ENCODE peak calls at places on chromosomes 16 and 17, in six cellular contexts. P is HCT116, L is endothelial cell of umbilical vein, M is GM23338, C is K562, H is H1. T is an unnamed sample.

GRCh38 chr17:75110307-75110937 is 653 bp downstream of the ARMC7 start:
- DNase-seq in P (no peak), L (no peak), M (peak), C (no peak), H (no peak), T (no peak)

GRCh38 chr17:48102700-48103378 is 1.6 kb upstream of the CBX1 start:
- DNase-seq in P (no peak), L (no peak), M (no peak), C (no peak), H (no peak), T (no peak)

GRCh38 chr16:17339764-17340541 is 130.8 kb downstream of the XYLT1 start:
- DNase-seq in P (no peak), L (no peak), M (no peak), C (no peak), H (no peak), T (no peak)

GRCh38 chr16:4358831-4359561 is 7.9 kb upstream of the PAM16 start:
- DNase-seq in P (no peak), L (no peak), M (peak), C (peak), H (no peak), T (no peak)

GRCh38 chr16:47806309-47806847 is 345.2 kb downstream of the PHKB start:
- DNase-seq in P (no peak), L (no peak), M (no peak), C (no peak), H (no peak), T (no peak)

GRCh38 chr16:66127459-66128362 is 238.8 kb upstream of the CDH5 start:
- DNase-seq in P (no peak), L (peak), M (peak), C (no peak), H (no peak), T (no peak)

GRCh38 chr17:52154466-52154865 is 4.0 kb downstream of the CA10 start:
- DNase-seq in P (no peak), L (no peak), M (no peak), C (no peak), H (no peak), T (no peak)

GRCh38 chr17:1423456-1424135 is 23.6 kb upstream of the YWHAE start:
- DNase-seq in P (no peak), L (no peak), M (no peak), C (no peak), H (no peak), T (no peak)

GRCh38 chr17:66734544-66734943 is 100.4 kb upstream of the CACNG5 start:
- DNase-seq in P (no peak), L (no peak), M (no peak), C (no peak), H (no peak), T (no peak)

GRCh38 chr17:43791589-43791988 is 11.4 kb downstream of the CFAP97D1 start:
- DNase-seq in P (peak), L (peak), M (peak), C (peak), H (no peak), T (no peak)

GRCh38 chr17:34163681-34164080 is 91.4 kb upstream of the CCL2 start:
- DNase-seq in P (no peak), L (no peak), M (peak), C (peak), H (no peak), T (no peak)

GRCh38 chr16:27326738-27327585 is 13.2 kb downstream of the IL4R start:
- DNase-seq in P (peak), L (peak), M (peak), C (no peak), H (peak), T (peak)

GRCh38 chr17:42270175-42270545 is 6.0 kb downstream of the STAT5B start:
- DNase-seq in P (no peak), L (no peak), M (no peak), C (no peak), H (no peak), T (no peak)

GRCh38 chr17:45963889-45964288 is 35.2 kb upstream of the STH start:
- DNase-seq in P (no peak), L (no peak), M (no peak), C (no peak), H (no peak), T (no peak)

GRCh38 chr17:49108318-49108717 is 24.3 kb upstream of the B4GALNT2 start:
- DNase-seq in P (no peak), L (no peak), M (peak), C (no peak), H (no peak), T (no peak)

GRCh38 chr16:55478827-55479559 is at the start of gene MMP2:
- DNase-seq in P (no peak), L (peak), M (peak), C (no peak), H (peak), T (no peak)

GRCh38 chr16:81313731-81314602 is 795 bp upstream of the GAN start:
- DNase-seq in P (no peak), L (no peak), M (peak), C (no peak), H (peak), T (no peak)

DNA sequence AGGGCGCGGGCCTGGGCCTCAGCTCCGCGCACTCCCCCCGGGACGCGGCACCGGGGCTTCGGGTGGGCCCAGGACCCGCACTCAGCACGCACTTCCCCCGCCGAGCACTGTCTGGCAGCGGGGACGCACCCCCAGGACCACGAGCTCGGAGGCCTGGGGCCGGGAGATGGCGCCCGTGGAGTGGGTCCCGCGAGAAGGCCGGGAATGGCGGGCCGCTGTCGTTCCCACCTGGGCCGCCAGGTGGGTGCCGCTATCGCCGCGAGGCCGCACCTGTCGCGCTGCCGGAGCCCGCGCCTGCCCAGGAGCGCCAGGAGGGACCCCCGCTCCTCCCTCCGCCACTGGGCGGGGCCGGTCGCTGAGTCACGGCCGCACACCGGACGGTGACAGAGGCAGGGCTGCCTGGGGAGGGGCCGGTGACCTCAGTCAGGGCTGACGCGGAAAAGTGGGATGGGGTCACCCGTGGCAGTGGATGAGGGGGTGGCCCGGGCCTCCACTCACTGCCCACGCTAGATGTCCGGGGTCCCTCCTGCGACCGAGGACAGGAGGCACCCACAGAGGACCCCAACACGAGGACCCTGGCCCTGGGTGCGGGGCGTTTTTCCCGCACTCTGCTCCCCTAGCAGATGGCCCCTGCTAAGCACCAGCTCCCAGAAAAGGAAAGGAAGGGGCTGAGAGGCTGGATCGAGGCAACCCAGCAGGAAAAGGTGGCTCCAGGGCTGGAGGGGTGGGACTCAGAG is 6.9 kb upstream of the ACTG1 start:
- DNase-seq in P (peak), L (no peak), M (peak), C (peak), H (no peak), T (no peak)
- TF ChIP-seq POLR2AphosphoS5 in P (peak), L (no peak), M (peak), C (no peak), H (no peak), T (no peak)

DNA sequence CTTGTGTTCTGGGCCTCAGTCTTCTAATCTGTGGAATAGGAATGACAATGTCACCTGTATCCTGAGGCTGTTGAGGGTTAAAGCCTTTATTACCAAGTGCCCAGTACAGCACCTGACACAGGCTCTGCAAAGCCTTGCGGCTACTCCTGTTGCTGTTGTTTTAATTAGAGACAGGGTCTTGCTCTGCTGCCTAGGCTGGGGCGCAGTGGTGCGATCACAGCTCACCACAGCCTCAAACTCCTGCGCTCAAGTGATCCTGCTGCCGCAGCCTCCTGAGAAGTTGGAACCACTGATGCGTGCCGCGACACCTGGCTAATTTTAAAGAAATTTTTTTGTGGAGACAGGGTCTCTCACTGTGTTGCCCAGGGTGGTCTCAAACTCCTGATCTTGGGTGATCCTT is 5.4 kb downstream of the GSE1 start:
- DNase-seq in P (no peak), L (no peak), M (no peak), C (no peak), H (no peak), T (no peak)
- H3K27ac ChIP-seq in P (no peak), L (no peak), M (no peak), C (peak), H (no peak), T (no peak)

GRCh38 chr17:79748296-79749099 is 17.8 kb downstream of the ENPP7 start:
- DNase-seq in P (no peak), L (no peak), M (peak), C (no peak), H (no peak), T (no peak)
- TF ChIP-seq EZH2 in P (no peak), L (peak), M (peak), C (no peak), H (peak), T (no peak)

DNA sequence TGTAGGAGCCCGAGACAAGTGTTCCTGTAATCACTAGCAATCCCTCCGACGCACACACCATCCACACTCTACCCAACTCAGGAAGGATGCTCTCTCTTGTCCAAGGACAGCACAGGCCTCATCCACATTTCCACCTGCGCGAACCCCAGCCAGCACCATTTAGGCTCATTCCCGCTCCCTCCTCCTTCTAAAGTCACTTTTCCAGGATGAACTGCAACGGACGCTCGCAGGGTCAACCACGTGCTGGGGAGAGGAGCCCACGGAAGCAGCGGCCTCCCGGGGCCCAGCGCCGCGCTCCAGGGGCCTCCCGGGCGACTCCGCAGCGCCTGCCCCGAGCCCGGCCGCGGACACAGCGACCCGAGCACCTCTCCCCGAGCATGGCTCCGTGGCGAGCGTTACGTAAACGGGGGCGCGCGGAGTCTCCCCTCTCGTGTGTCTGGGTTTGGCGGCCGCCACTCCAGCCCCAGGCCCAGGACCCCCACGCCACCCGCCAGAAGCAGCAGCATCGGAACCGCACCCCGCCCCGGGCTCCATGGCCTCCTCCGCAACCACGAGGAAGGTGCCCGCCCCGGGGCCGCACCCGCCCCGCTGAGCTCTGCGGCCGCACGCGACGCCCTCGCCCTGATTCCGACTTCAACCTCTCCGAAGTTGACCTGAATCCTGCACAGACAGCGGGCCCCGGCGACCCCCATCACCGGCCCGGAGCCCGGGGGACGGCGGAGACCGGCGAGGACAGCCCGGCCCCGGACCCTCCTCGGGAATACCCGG is 668 bp downstream of the USP36 start:
- DNase-seq in P (no peak), L (peak), M (peak), C (no peak), H (no peak), T (no peak)
- TF ChIP-seq POLR2AphosphoS5 in P (no peak), L (no peak), M (no peak), C (no peak), H (peak), T (no peak)

GRCh38 chr17:78132086-78132676 is 1.6 kb downstream of the TMC8 start:
- DNase-seq in P (no peak), L (no peak), M (peak), C (no peak), H (no peak), T (no peak)
- H3K27ac ChIP-seq in P (peak), L (no peak), M (no peak), C (no peak), H (no peak), T (no peak)

DNA sequence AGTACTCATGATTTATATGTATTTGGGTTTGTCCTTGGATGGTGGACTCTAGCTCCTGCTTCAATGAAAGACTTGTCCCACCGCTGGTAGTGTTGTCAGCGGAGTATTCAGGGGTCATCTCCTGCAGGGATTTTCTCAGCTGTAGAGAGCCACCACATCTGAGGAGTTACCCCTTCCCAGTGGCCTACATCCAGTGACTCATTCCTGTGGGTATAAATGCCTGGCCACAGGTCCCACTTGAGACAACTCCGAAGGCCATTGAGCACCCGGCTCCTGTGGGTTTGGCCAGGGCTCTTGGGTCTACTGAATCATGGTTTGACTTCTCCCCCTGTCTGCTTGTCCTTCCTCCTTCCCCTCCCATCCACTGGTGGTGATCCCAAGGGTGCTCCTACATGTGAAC is 34.6 kb upstream of the WSB1 start:
- DNase-seq in P (no peak), L (no peak), M (no peak), C (no peak), H (no peak), T (no peak)
- TF ChIP-seq EZH2 in P (no peak), L (no peak), M (no peak), C (no peak), H (no peak), T (no peak)

GRCh38 chr17:11269210-11269609 is 28.2 kb downstream of the SHISA6 start:
- DNase-seq in P (no peak), L (no peak), M (no peak), C (no peak), H (no peak), T (no peak)
- TF ChIP-seq POLR2AphosphoS5 in P (no peak), L (no peak), M (no peak), C (no peak), H (no peak), T (no peak)

DNA sequence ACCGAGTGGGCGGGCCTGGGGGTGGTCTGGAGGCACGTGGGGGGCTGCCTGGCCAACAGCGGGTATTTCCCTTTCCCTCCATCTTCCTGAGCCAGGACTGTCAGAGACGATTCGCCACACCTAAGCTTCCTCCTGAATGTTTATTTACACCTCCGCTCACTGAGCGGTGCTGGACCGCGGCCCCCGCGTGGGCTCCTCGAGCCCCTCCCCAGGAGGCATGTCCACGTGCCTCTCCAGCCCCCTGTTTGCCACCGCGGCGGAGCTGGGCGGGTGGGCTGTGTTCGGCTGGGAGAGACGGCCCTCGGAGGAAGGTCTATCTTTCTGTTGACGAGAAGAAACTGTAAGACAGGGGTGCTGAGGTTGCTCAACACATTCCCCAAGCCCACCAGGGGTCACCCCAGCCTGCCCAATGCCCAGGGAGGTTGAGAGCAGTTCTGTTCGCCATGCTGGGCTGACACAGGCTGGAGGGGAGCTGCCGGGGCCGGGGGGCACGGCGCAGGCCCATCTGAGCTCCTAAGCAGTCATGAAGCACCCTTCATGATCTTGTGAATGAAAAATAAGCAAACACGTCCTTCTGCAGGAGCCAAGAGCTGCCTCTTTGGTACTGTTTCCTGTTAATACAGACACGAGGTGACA is 8.9 kb downstream of the UBALD2 start:
- DNase-seq in P (no peak), L (no peak), M (no peak), C (no peak), H (no peak), T (no peak)
- H3K27ac ChIP-seq in P (no peak), L (no peak), M (no peak), C (peak), H (no peak), T (peak)

DNA sequence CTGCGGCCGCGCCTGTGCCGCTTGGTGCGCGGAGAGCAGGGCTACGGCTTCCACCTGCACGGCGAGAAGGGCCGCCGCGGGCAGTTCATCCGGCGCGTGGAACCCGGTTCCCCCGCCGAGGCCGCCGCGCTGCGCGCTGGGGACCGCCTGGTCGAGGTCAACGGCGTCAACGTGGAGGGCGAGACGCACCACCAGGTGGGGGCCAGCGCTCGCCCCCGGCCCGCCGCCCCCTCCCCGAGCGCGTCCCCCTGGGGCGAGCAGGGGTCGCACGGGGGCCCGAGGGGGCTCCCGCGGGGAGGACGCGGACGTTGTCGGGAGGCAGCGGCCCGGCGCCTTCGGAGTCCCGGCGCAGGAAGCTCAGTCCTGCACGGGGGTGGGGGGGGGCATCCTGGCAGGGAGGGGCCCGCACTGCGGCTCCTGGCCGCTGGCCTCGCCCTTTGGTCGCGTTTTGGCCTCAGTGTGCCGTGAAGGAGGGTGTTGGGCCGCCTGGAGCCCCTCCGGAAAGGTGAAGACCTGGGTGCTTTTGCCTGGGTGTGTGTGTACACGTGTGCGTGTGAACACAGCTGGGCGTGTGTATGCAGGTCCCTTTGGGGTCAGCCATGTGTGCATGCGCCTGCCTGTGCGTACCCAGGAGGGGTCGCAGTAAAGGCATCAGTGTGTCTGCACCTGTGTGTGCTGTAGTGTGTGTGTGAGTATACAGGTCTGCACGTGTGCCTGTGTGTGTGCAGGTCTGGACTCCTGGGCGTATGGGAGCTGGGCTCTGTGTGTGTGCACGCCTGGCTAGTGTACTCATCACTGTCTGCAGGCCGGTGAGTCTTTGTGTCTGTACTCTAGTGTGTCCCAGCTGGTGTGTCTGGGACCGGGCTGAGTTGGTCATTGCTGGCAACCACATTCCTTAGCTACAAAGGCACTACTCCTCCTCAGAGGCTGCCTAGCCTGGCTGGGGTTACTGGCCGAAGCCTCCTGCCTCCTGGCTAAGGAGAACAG is 615 bp downstream of the NHERF2 start:
- DNase-seq in P (no peak), L (peak), M (no peak), C (peak), H (no peak), T (no peak)
- TF ChIP-seq EZH2 in P (no peak), L (no peak), M (no peak), C (no peak), H (no peak), T (no peak)